ENCODE peak calls at places on chromosomes 13 and 19, in five cellular contexts. One of them, this sample, is unnamed. For H3K4me1 and H3K9me3, the result is how much of the 10 kb centered on the place peaks cover.

GRCh38 chr19:47186337-47187022 is 44.5 kb downstream of the BBC3 start:
- DNase-seq in NT2/D1: no peak
- DNase-seq in Caco-2: no peak
- DNase-seq in aorta: no peak
- DNase-seq in upper lobe of right lung: no peak
- DNase-seq in this sample: no peak

GRCh38 chr13:107585466-107585865 is 629.9 kb downstream of the LIG4 start:
- DNase-seq in aorta: no peak
- DNase-seq in upper lobe of right lung: no peak
- DNase-seq in NT2/D1: no peak
- DNase-seq in Caco-2: no peak
- DNase-seq in this sample: no peak

GRCh38 chr19:3278294-3278693 is 53.8 kb downstream of the CELF5 start:
- DNase-seq in aorta: no peak
- DNase-seq in NT2/D1: no peak
- DNase-seq in Caco-2: no peak
- DNase-seq in upper lobe of right lung: no peak
- DNase-seq in this sample: no peak

GRCh38 chr13:52162279-52163101 is 3.1 kb upstream of the NEK3 start:
- DNase-seq in NT2/D1: no peak
- DNase-seq in aorta: no peak
- DNase-seq in upper lobe of right lung: no peak
- DNase-seq in Caco-2: peak
- DNase-seq in this sample: no peak

GRCh38 chr19:39087907-39088686 is 3.9 kb downstream of the ACP7 start:
- DNase-seq in NT2/D1: no peak
- DNase-seq in Caco-2: no peak
- DNase-seq in upper lobe of right lung: no peak
- DNase-seq in aorta: no peak
- DNase-seq in this sample: no peak

GRCh38 chr13:113855012-113855921 is 8.6 kb downstream of the GAS6 start:
- DNase-seq in NT2/D1: no peak
- DNase-seq in Caco-2: no peak
- DNase-seq in aorta: peak
- DNase-seq in upper lobe of right lung: no peak
- DNase-seq in this sample: no peak

GRCh38 chr19:48190288-48191284 is 20.1 kb downstream of the ZSWIM9 start:
- DNase-seq in Caco-2: peak
- DNase-seq in NT2/D1: no peak
- DNase-seq in upper lobe of right lung: no peak
- DNase-seq in aorta: peak
- DNase-seq in this sample: no peak

GRCh38 chr19:15251010-15251748 is 18.9 kb upstream of the EPHX3 start:
- DNase-seq in upper lobe of right lung: no peak
- DNase-seq in aorta: no peak
- DNase-seq in Caco-2: no peak
- DNase-seq in NT2/D1: no peak
- DNase-seq in this sample: peak

GRCh38 chr19:10471909-10472308 is 31.2 kb downstream of the KEAP1 start:
- DNase-seq in aorta: no peak
- DNase-seq in NT2/D1: no peak
- DNase-seq in Caco-2: peak
- DNase-seq in upper lobe of right lung: no peak
- DNase-seq in this sample: no peak

GRCh38 chr13:46575843-46576242 is 22.9 kb downstream of the LRCH1 start:
- DNase-seq in aorta: no peak
- DNase-seq in NT2/D1: no peak
- DNase-seq in upper lobe of right lung: no peak
- DNase-seq in Caco-2: no peak
- DNase-seq in this sample: no peak

GRCh38 chr19:39501340-39501739 is 2.6 kb downstream of the DLL3 start:
- DNase-seq in NT2/D1: no peak
- DNase-seq in upper lobe of right lung: no peak
- DNase-seq in Caco-2: no peak
- DNase-seq in aorta: no peak
- DNase-seq in this sample: no peak

GRCh38 chr19:15161028-15161984 is 39.5 kb downstream of the NOTCH3 start:
- DNase-seq in upper lobe of right lung: no peak
- DNase-seq in NT2/D1: no peak
- DNase-seq in aorta: no peak
- DNase-seq in Caco-2: peak
- DNase-seq in this sample: no peak

GRCh38 chr19:18423258-18424020 is 4.2 kb downstream of the SSBP4 start:
- DNase-seq in aorta: no peak
- DNase-seq in NT2/D1: no peak
- DNase-seq in upper lobe of right lung: no peak
- DNase-seq in Caco-2: no peak
- DNase-seq in this sample: no peak

GRCh38 chr19:34759218-34759917 is 13.6 kb downstream of the ZNF599 start:
- DNase-seq in Caco-2: no peak
- DNase-seq in upper lobe of right lung: no peak
- DNase-seq in aorta: no peak
- DNase-seq in NT2/D1: no peak
- DNase-seq in this sample: no peak

GRCh38 chr19:38194061-38194701 is 29.8 kb downstream of the DPF1 start:
- DNase-seq in NT2/D1: no peak
- DNase-seq in upper lobe of right lung: no peak
- DNase-seq in aorta: no peak
- DNase-seq in Caco-2: no peak
- DNase-seq in this sample: no peak

GRCh38 chr19:28508666-28509065 is 704.3 kb downstream of the UQCRFS1 start:
- DNase-seq in Caco-2: no peak
- DNase-seq in NT2/D1: no peak
- DNase-seq in aorta: no peak
- DNase-seq in upper lobe of right lung: no peak
- DNase-seq in this sample: no peak

GRCh38 chr13:106520205-106521004 is 15.1 kb downstream of the EFNB2 start:
- DNase-seq in aorta: no peak
- DNase-seq in upper lobe of right lung: no peak
- DNase-seq in NT2/D1: no peak
- DNase-seq in Caco-2: no peak
- DNase-seq in this sample: no peak

GRCh38 chr13:93956416-93956815 is 523.1 kb downstream of the DCT start:
- DNase-seq in NT2/D1: no peak
- DNase-seq in upper lobe of right lung: no peak
- DNase-seq in aorta: no peak
- DNase-seq in Caco-2: no peak
- DNase-seq in this sample: no peak

GRCh38 chr19:3516675-3517207 is 10.6 kb downstream of the FZR1 start:
- DNase-seq in NT2/D1: no peak
- DNase-seq in upper lobe of right lung: no peak
- DNase-seq in Caco-2: no peak
- DNase-seq in aorta: no peak
- DNase-seq in this sample: no peak

GRCh38 chr13:28719656-28720055 is 886 bp upstream of the SLC46A3 start:
- DNase-seq in Caco-2: no peak
- DNase-seq in upper lobe of right lung: no peak
- DNase-seq in NT2/D1: no peak
- DNase-seq in aorta: no peak
- DNase-seq in this sample: no peak

GRCh38 chr19:7533281-7533819 is 2.2 kb upstream of the PNPLA6 start:
- DNase-seq in upper lobe of right lung: peak
- DNase-seq in aorta: peak
- DNase-seq in Caco-2: no peak
- DNase-seq in NT2/D1: no peak
- DNase-seq in this sample: peak

GRCh38 chr19:1066748-1067340 is at the start of gene ARHGAP45:
- DNase-seq in upper lobe of right lung: peak
- DNase-seq in aorta: peak
- DNase-seq in Caco-2: no peak
- DNase-seq in NT2/D1: no peak
- DNase-seq in this sample: no peak

GRCh38 chr13:39600766-39601165 is 2.2 kb downstream of the LHFPL6 start:
- DNase-seq in upper lobe of right lung: no peak
- DNase-seq in Caco-2: peak
- DNase-seq in NT2/D1: no peak
- DNase-seq in aorta: peak
- DNase-seq in this sample: peak

GRCh38 chr19:39582891-39583625 is 19.3 kb upstream of the LGALS13 start:
- DNase-seq in aorta: no peak
- DNase-seq in Caco-2: no peak
- DNase-seq in upper lobe of right lung: no peak
- DNase-seq in NT2/D1: no peak
- DNase-seq in this sample: no peak

GRCh38 chr19:6806488-6806887 is 34.0 kb downstream of the VAV1 start:
- DNase-seq in NT2/D1: no peak
- DNase-seq in upper lobe of right lung: no peak
- DNase-seq in aorta: no peak
- DNase-seq in Caco-2: no peak
- DNase-seq in this sample: no peak

GRCh38 chr19:9018163-9018875 is 8.1 kb upstream of the MUC16 start:
- DNase-seq in aorta: no peak
- DNase-seq in upper lobe of right lung: no peak
- DNase-seq in Caco-2: peak
- DNase-seq in NT2/D1: no peak
- DNase-seq in this sample: no peak

GRCh38 chr19:15810335-15810734 is 5.1 kb downstream of the OR10H1 start:
- DNase-seq in Caco-2: peak
- DNase-seq in aorta: no peak
- DNase-seq in upper lobe of right lung: no peak
- DNase-seq in NT2/D1: no peak
- DNase-seq in this sample: peak

GRCh38 chr19:17097593-17098126 is 22.1 kb downstream of the MYO9B start:
- DNase-seq in aorta: no peak
- DNase-seq in upper lobe of right lung: no peak
- DNase-seq in NT2/D1: no peak
- DNase-seq in Caco-2: peak
- DNase-seq in this sample: no peak

GRCh38 chr19:33819496-33819874 is 22.8 kb downstream of the KCTD15 start:
- DNase-seq in Caco-2: no peak
- DNase-seq in NT2/D1: no peak
- DNase-seq in aorta: no peak
- DNase-seq in upper lobe of right lung: no peak
- DNase-seq in this sample: no peak

GRCh38 chr13:109412232-109412935 is 374.0 kb downstream of the IRS2 start:
- DNase-seq in upper lobe of right lung: no peak
- DNase-seq in aorta: no peak
- DNase-seq in NT2/D1: peak
- DNase-seq in Caco-2: peak
- DNase-seq in this sample: peak

GRCh38 chr19:58037927-58038687 is 4.3 kb downstream of the ZSCAN1 start:
- DNase-seq in NT2/D1: no peak
- DNase-seq in upper lobe of right lung: no peak
- DNase-seq in aorta: no peak
- DNase-seq in Caco-2: no peak
- DNase-seq in this sample: peak

GRCh38 chr19:474126-475078 is 13.6 kb upstream of the SHC2 start:
- DNase-seq in upper lobe of right lung: no peak
- DNase-seq in Caco-2: no peak
- DNase-seq in NT2/D1: no peak
- DNase-seq in aorta: peak
- DNase-seq in this sample: peak

GRCh38 chr19:17671906-17672305 is 16.2 kb downstream of the UNC13A start:
- DNase-seq in Caco-2: peak
- DNase-seq in upper lobe of right lung: no peak
- DNase-seq in NT2/D1: peak
- DNase-seq in aorta: no peak
- DNase-seq in this sample: no peak

GRCh38 chr19:8445488-8446001 is 770 bp downstream of the HNRNPM start:
- DNase-seq in upper lobe of right lung: peak
- DNase-seq in aorta: peak
- DNase-seq in NT2/D1: no peak
- DNase-seq in Caco-2: peak
- DNase-seq in this sample: peak

GRCh38 chr13:77026783-77027621 is at the start of gene FBXL3:
- DNase-seq in Caco-2: peak
- DNase-seq in upper lobe of right lung: peak
- DNase-seq in NT2/D1: peak
- DNase-seq in aorta: peak
- DNase-seq in this sample: peak
- H3K4me1 ChIP-seq in Caco-2: under half
- H3K4me1 ChIP-seq in upper lobe of right lung: under half
- H3K4me1 ChIP-seq in NT2/D1: under half
- H3K4me1 ChIP-seq in aorta: under half
- H3K4me1 ChIP-seq in this sample: under half

GRCh38 chr19:44476559-44477408 is 23.5 kb downstream of the ZNF180 start:
- DNase-seq in NT2/D1: no peak
- DNase-seq in aorta: no peak
- DNase-seq in Caco-2: peak
- DNase-seq in upper lobe of right lung: no peak
- DNase-seq in this sample: no peak
- H3K9me3 ChIP-seq in NT2/D1: half or more
- H3K9me3 ChIP-seq in aorta: under half
- H3K9me3 ChIP-seq in Caco-2: half or more
- H3K9me3 ChIP-seq in upper lobe of right lung: half or more
- H3K9me3 ChIP-seq in this sample: half or more

DNA sequence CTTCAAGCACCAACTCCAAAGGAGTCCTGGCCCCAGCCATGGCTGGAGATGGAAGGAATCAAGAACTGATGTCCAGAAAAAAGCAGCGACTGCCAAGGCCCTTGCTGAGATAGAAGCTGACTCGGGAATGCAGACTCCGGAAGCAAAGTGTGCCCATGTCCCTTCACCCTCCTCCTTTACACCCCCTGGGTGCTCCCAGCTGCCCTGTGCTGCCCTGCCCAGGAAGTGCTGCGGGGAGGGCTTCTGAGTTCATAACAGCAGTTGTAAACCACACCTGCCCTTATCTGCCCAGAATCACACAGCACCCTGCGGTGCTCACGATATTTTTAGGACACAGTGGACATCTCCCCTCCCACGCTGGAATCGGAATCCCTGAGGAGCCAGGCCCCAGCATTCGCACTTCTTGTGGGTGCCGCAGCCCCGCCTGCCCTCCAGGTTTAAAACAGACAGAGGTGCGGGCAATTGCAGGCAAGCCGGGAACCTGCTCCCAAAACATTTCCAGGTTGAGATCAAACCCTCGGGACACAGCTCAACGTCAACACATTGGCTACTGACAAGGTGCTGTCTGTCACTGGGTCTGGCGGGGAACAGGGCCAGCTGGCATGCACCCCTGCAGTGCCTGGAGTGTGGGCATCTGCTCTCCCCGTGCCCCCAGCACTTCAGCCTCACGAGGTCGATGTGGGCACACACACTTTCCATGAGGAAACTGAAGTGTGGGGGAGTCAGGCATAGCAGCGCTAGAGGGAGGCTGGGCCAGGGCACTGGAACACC is 36.9 kb downstream of the RAB20 start:
- DNase-seq in Caco-2: no peak
- DNase-seq in aorta: no peak
- DNase-seq in upper lobe of right lung: peak
- DNase-seq in NT2/D1: no peak
- DNase-seq in this sample: peak
- H3K4me1 ChIP-seq in Caco-2: under half
- H3K4me1 ChIP-seq in aorta: under half
- H3K4me1 ChIP-seq in upper lobe of right lung: half or more
- H3K4me1 ChIP-seq in NT2/D1: under half
- H3K4me1 ChIP-seq in this sample: half or more

GRCh38 chr13:56510836-56511235 is 629.9 kb upstream of the PRR20A start:
- DNase-seq in Caco-2: no peak
- DNase-seq in aorta: no peak
- DNase-seq in NT2/D1: no peak
- DNase-seq in upper lobe of right lung: no peak
- DNase-seq in this sample: no peak

GRCh38 chr13:56515441-56515840 is 625.3 kb upstream of the PRR20A start:
- DNase-seq in aorta: no peak
- DNase-seq in NT2/D1: no peak
- DNase-seq in Caco-2: no peak
- DNase-seq in upper lobe of right lung: no peak
- DNase-seq in this sample: no peak
- H3K9me3 ChIP-seq in aorta: under half
- H3K9me3 ChIP-seq in NT2/D1: under half
- H3K9me3 ChIP-seq in Caco-2: under half
- H3K9me3 ChIP-seq in upper lobe of right lung: under half
- H3K9me3 ChIP-seq in this sample: under half